ENCODE peak calls at places on chromosomes 3 and 15, in seven cellular contexts. One of them, this sample, is unnamed.
A peak's percentile ranks its signal among the peaks of the same experiment; 100 is the strongest.

GRCh38 chr15:66293419-66294156 is at the start of gene DIS3L:
- DNase-seq in EH: peak; percentile 66
- DNase-seq in NCI-H1417: peak; percentile 55
- DNase-seq in stimulated activated CD4-positive, alpha-beta T cell treated with anti-CD3 and anti-CD28 coated beads, Interleukin-2, amount 100 ng/mL, for 48 hours: peak; percentile 54
- DNase-seq in suprapubic skin: peak; percentile 82
- DNase-seq in HTR-8/SVneo: peak; percentile 53
- DNase-seq in mesendoderm: peak; percentile 74
- DNase-seq in this sample: peak; percentile 26

GRCh38 chr3:101065962-101066361 is 72.7 kb upstream of the ABI3BP start:
- DNase-seq in stimulated activated CD4-positive, alpha-beta T cell treated with anti-CD3 and anti-CD28 coated beads, Interleukin-2, amount 100 ng/mL, for 48 hours: no peak
- DNase-seq in HTR-8/SVneo: peak; percentile 34
- DNase-seq in EH: peak; percentile 93
- DNase-seq in suprapubic skin: no peak
- DNase-seq in mesendoderm: peak; percentile 8
- DNase-seq in NCI-H1417: no peak
- DNase-seq in this sample: no peak

GRCh38 chr3:180180795-180181194 is 144.1 kb upstream of the PEX5L start:
- DNase-seq in stimulated activated CD4-positive, alpha-beta T cell treated with anti-CD3 and anti-CD28 coated beads, Interleukin-2, amount 100 ng/mL, for 48 hours: no peak
- DNase-seq in HTR-8/SVneo: no peak
- DNase-seq in EH: no peak
- DNase-seq in NCI-H1417: no peak
- DNase-seq in suprapubic skin: no peak
- DNase-seq in mesendoderm: no peak
- DNase-seq in this sample: no peak

GRCh38 chr3:17972030-17972429 is 229.6 kb upstream of the TBC1D5 start:
- DNase-seq in stimulated activated CD4-positive, alpha-beta T cell treated with anti-CD3 and anti-CD28 coated beads, Interleukin-2, amount 100 ng/mL, for 48 hours: no peak
- DNase-seq in mesendoderm: no peak
- DNase-seq in EH: no peak
- DNase-seq in HTR-8/SVneo: no peak
- DNase-seq in NCI-H1417: no peak
- DNase-seq in suprapubic skin: no peak
- DNase-seq in this sample: no peak

GRCh38 chr3:65713016-65713415 is 325.7 kb downstream of the MAGI1 start:
- DNase-seq in EH: peak; percentile 93
- DNase-seq in HTR-8/SVneo: no peak
- DNase-seq in stimulated activated CD4-positive, alpha-beta T cell treated with anti-CD3 and anti-CD28 coated beads, Interleukin-2, amount 100 ng/mL, for 48 hours: no peak
- DNase-seq in mesendoderm: peak; percentile 92
- DNase-seq in suprapubic skin: no peak
- DNase-seq in NCI-H1417: no peak
- DNase-seq in this sample: no peak

GRCh38 chr3:58497074-58497473 is 5.2 kb downstream of the KCTD6 start:
- DNase-seq in EH: peak; percentile 8
- DNase-seq in NCI-H1417: peak; percentile 55
- DNase-seq in HTR-8/SVneo: no peak
- DNase-seq in suprapubic skin: no peak
- DNase-seq in stimulated activated CD4-positive, alpha-beta T cell treated with anti-CD3 and anti-CD28 coated beads, Interleukin-2, amount 100 ng/mL, for 48 hours: no peak
- DNase-seq in mesendoderm: peak; percentile 77
- DNase-seq in this sample: peak; percentile 63

GRCh38 chr3:100060685-100061484 is 53.4 kb downstream of the FILIP1L start:
- DNase-seq in EH: no peak
- DNase-seq in NCI-H1417: no peak
- DNase-seq in mesendoderm: no peak
- DNase-seq in suprapubic skin: no peak
- DNase-seq in stimulated activated CD4-positive, alpha-beta T cell treated with anti-CD3 and anti-CD28 coated beads, Interleukin-2, amount 100 ng/mL, for 48 hours: no peak
- DNase-seq in HTR-8/SVneo: no peak
- DNase-seq in this sample: no peak

GRCh38 chr15:37059051-37059450 is 41.3 kb downstream of the MEIS2 start:
- DNase-seq in stimulated activated CD4-positive, alpha-beta T cell treated with anti-CD3 and anti-CD28 coated beads, Interleukin-2, amount 100 ng/mL, for 48 hours: no peak
- DNase-seq in EH: peak; percentile 88
- DNase-seq in suprapubic skin: no peak
- DNase-seq in HTR-8/SVneo: no peak
- DNase-seq in NCI-H1417: no peak
- DNase-seq in mesendoderm: no peak
- DNase-seq in this sample: no peak

GRCh38 chr3:138412821-138413531 is 21.4 kb upstream of the ESYT3 start:
- DNase-seq in stimulated activated CD4-positive, alpha-beta T cell treated with anti-CD3 and anti-CD28 coated beads, Interleukin-2, amount 100 ng/mL, for 48 hours: no peak
- DNase-seq in EH: peak; percentile 75
- DNase-seq in mesendoderm: peak; percentile 39
- DNase-seq in HTR-8/SVneo: no peak
- DNase-seq in suprapubic skin: peak; percentile 55
- DNase-seq in NCI-H1417: no peak
- DNase-seq in this sample: no peak

GRCh38 chr15:89395996-89396395 is 61.4 kb upstream of the POLG start:
- DNase-seq in mesendoderm: no peak
- DNase-seq in EH: no peak
- DNase-seq in HTR-8/SVneo: no peak
- DNase-seq in stimulated activated CD4-positive, alpha-beta T cell treated with anti-CD3 and anti-CD28 coated beads, Interleukin-2, amount 100 ng/mL, for 48 hours: no peak
- DNase-seq in NCI-H1417: no peak
- DNase-seq in suprapubic skin: no peak
- DNase-seq in this sample: no peak

GRCh38 chr3:70308760-70309159 is 3.7 kb downstream of the MDFIC2 start:
- DNase-seq in NCI-H1417: no peak
- DNase-seq in stimulated activated CD4-positive, alpha-beta T cell treated with anti-CD3 and anti-CD28 coated beads, Interleukin-2, amount 100 ng/mL, for 48 hours: no peak
- DNase-seq in suprapubic skin: no peak
- DNase-seq in mesendoderm: peak; percentile 63
- DNase-seq in HTR-8/SVneo: peak; percentile 29
- DNase-seq in EH: peak; percentile 19
- DNase-seq in this sample: no peak

GRCh38 chr3:31275038-31275562 is 257.6 kb upstream of the STT3B start:
- DNase-seq in HTR-8/SVneo: peak; percentile 31
- DNase-seq in NCI-H1417: no peak
- DNase-seq in EH: peak; percentile 73
- DNase-seq in mesendoderm: no peak
- DNase-seq in stimulated activated CD4-positive, alpha-beta T cell treated with anti-CD3 and anti-CD28 coated beads, Interleukin-2, amount 100 ng/mL, for 48 hours: no peak
- DNase-seq in suprapubic skin: no peak
- DNase-seq in this sample: no peak

GRCh38 chr3:119359476-119359998 is 65.4 kb downstream of the ARHGAP31 start:
- DNase-seq in stimulated activated CD4-positive, alpha-beta T cell treated with anti-CD3 and anti-CD28 coated beads, Interleukin-2, amount 100 ng/mL, for 48 hours: no peak
- DNase-seq in mesendoderm: no peak
- DNase-seq in EH: no peak
- DNase-seq in suprapubic skin: no peak
- DNase-seq in NCI-H1417: no peak
- DNase-seq in HTR-8/SVneo: no peak
- DNase-seq in this sample: no peak

GRCh38 chr3:8482960-8483665 is 18.5 kb upstream of the LMCD1 start:
- DNase-seq in stimulated activated CD4-positive, alpha-beta T cell treated with anti-CD3 and anti-CD28 coated beads, Interleukin-2, amount 100 ng/mL, for 48 hours: no peak
- DNase-seq in mesendoderm: no peak
- DNase-seq in HTR-8/SVneo: peak; percentile 83
- DNase-seq in suprapubic skin: peak; percentile 80
- DNase-seq in NCI-H1417: no peak
- DNase-seq in EH: peak; percentile 99
- DNase-seq in this sample: no peak

GRCh38 chr3:113625724-113626348 is 70.6 kb downstream of the USF3 start:
- DNase-seq in HTR-8/SVneo: no peak
- DNase-seq in NCI-H1417: no peak
- DNase-seq in suprapubic skin: no peak
- DNase-seq in mesendoderm: no peak
- DNase-seq in EH: no peak
- DNase-seq in stimulated activated CD4-positive, alpha-beta T cell treated with anti-CD3 and anti-CD28 coated beads, Interleukin-2, amount 100 ng/mL, for 48 hours: no peak
- DNase-seq in this sample: no peak

GRCh38 chr15:66126057-66126855 is 127.3 kb downstream of the MEGF11 start:
- DNase-seq in HTR-8/SVneo: no peak
- DNase-seq in suprapubic skin: no peak
- DNase-seq in EH: no peak
- DNase-seq in NCI-H1417: peak; percentile 32
- DNase-seq in stimulated activated CD4-positive, alpha-beta T cell treated with anti-CD3 and anti-CD28 coated beads, Interleukin-2, amount 100 ng/mL, for 48 hours: no peak
- DNase-seq in mesendoderm: no peak
- DNase-seq in this sample: no peak

GRCh38 chr15:67701669-67702068 is 123.6 kb upstream of the SKOR1 start:
- DNase-seq in mesendoderm: no peak
- DNase-seq in NCI-H1417: no peak
- DNase-seq in stimulated activated CD4-positive, alpha-beta T cell treated with anti-CD3 and anti-CD28 coated beads, Interleukin-2, amount 100 ng/mL, for 48 hours: no peak
- DNase-seq in HTR-8/SVneo: no peak
- DNase-seq in suprapubic skin: no peak
- DNase-seq in EH: peak; percentile 49
- DNase-seq in this sample: no peak

GRCh38 chr3:189169728-189170127 is 2.0 kb upstream of the TPRG1 start:
- DNase-seq in NCI-H1417: no peak
- DNase-seq in suprapubic skin: no peak
- DNase-seq in EH: peak; percentile 1
- DNase-seq in stimulated activated CD4-positive, alpha-beta T cell treated with anti-CD3 and anti-CD28 coated beads, Interleukin-2, amount 100 ng/mL, for 48 hours: no peak
- DNase-seq in mesendoderm: peak; percentile 58
- DNase-seq in HTR-8/SVneo: no peak
- DNase-seq in this sample: no peak

GRCh38 chr15:63022663-63023062 is 19.9 kb upstream of the TPM1 start:
- DNase-seq in stimulated activated CD4-positive, alpha-beta T cell treated with anti-CD3 and anti-CD28 coated beads, Interleukin-2, amount 100 ng/mL, for 48 hours: no peak
- DNase-seq in EH: peak; percentile 47
- DNase-seq in NCI-H1417: no peak
- DNase-seq in mesendoderm: no peak
- DNase-seq in HTR-8/SVneo: no peak
- DNase-seq in suprapubic skin: no peak
- DNase-seq in this sample: no peak

GRCh38 chr3:123258811-123259420 is 57.2 kb downstream of the SEC22A start:
- DNase-seq in stimulated activated CD4-positive, alpha-beta T cell treated with anti-CD3 and anti-CD28 coated beads, Interleukin-2, amount 100 ng/mL, for 48 hours: no peak
- DNase-seq in mesendoderm: no peak
- DNase-seq in suprapubic skin: no peak
- DNase-seq in NCI-H1417: peak; percentile 36
- DNase-seq in HTR-8/SVneo: peak; percentile 41
- DNase-seq in EH: peak; percentile 69
- DNase-seq in this sample: no peak

GRCh38 chr3:77648214-77648613 is 608.3 kb downstream of the ROBO2 start:
- DNase-seq in stimulated activated CD4-positive, alpha-beta T cell treated with anti-CD3 and anti-CD28 coated beads, Interleukin-2, amount 100 ng/mL, for 48 hours: no peak
- DNase-seq in NCI-H1417: no peak
- DNase-seq in EH: no peak
- DNase-seq in HTR-8/SVneo: no peak
- DNase-seq in suprapubic skin: no peak
- DNase-seq in mesendoderm: no peak
- DNase-seq in this sample: no peak

GRCh38 chr15:64825431-64826294 is at the start of gene PIF1:
- DNase-seq in mesendoderm: peak; percentile 100
- DNase-seq in NCI-H1417: peak; percentile 93
- DNase-seq in stimulated activated CD4-positive, alpha-beta T cell treated with anti-CD3 and anti-CD28 coated beads, Interleukin-2, amount 100 ng/mL, for 48 hours: peak; percentile 73
- DNase-seq in EH: peak; percentile 99
- DNase-seq in HTR-8/SVneo: peak; percentile 96
- DNase-seq in suprapubic skin: peak; percentile 94
- DNase-seq in this sample: peak; percentile 96